ENCODE peak calls at places on chromosomes 4 and X, in nine cellular contexts. A is right atrium auricular region, I is uterus, E is body of pancreas, D is fibroblast of mammary gland, Z is tibial nerve, Q is adrenal gland, N is right cardiac atrium, H is pancreas. T is an unnamed sample.

GRCh38 chr4:166252487-166253402 is 379.7 kb downstream of the TLL1 start:
- DNase-seq in A (no peak), I (no peak), E (no peak), D (peak), Z (no peak), Q (peak), N (no peak), H (no peak), T (no peak)

GRCh38 chrX:93422693-93423092 is 250.7 kb downstream of the NAP1L3 start:
- DNase-seq in A (no peak), I (no peak), E (peak), D (peak), Z (no peak), Q (peak), N (no peak), H (no peak), T (no peak)

GRCh38 chr4:42608551-42608950 is 48.4 kb downstream of the ATP8A1 start:
- DNase-seq in A (no peak), I (no peak), E (no peak), D (no peak), Z (no peak), Q (no peak), N (no peak), H (no peak), T (no peak)

GRCh38 chrX:140733766-140734342 is 24.3 kb downstream of the LINC00632 start:
- DNase-seq in A (no peak), I (no peak), E (peak), D (peak), Z (no peak), Q (peak), N (no peak), H (no peak), T (no peak)

GRCh38 chrX:85052636-85053343 is 49.1 kb downstream of the APOOL start:
- DNase-seq in A (no peak), I (no peak), E (no peak), D (peak), Z (no peak), Q (no peak), N (no peak), H (no peak), T (no peak)

GRCh38 chr4:162793571-162793970 is 373.1 kb downstream of the NAF1 start:
- DNase-seq in A (no peak), I (no peak), E (no peak), D (no peak), Z (no peak), Q (no peak), N (no peak), H (no peak), T (no peak)

GRCh38 chr4:73619351-73619750 is 885 bp downstream of the RASSF6 start:
- DNase-seq in A (no peak), I (no peak), E (no peak), D (no peak), Z (no peak), Q (no peak), N (no peak), H (no peak), T (no peak)

GRCh38 chrX:80216086-80216485 is 201.5 kb downstream of the TBX22 start:
- DNase-seq in A (no peak), I (no peak), E (no peak), D (peak), Z (no peak), Q (no peak), N (no peak), H (no peak), T (no peak)

GRCh38 chr4:105451346-105451745 is 22.5 kb downstream of the PPA2 start:
- DNase-seq in A (no peak), I (no peak), E (no peak), D (no peak), Z (no peak), Q (no peak), N (no peak), H (no peak), T (no peak)

GRCh38 chr4:26959654-26960047 is 99.0 kb downstream of the STIM2 start:
- DNase-seq in A (no peak), I (no peak), E (no peak), D (no peak), Z (no peak), Q (no peak), N (no peak), H (no peak), T (no peak)

DNA sequence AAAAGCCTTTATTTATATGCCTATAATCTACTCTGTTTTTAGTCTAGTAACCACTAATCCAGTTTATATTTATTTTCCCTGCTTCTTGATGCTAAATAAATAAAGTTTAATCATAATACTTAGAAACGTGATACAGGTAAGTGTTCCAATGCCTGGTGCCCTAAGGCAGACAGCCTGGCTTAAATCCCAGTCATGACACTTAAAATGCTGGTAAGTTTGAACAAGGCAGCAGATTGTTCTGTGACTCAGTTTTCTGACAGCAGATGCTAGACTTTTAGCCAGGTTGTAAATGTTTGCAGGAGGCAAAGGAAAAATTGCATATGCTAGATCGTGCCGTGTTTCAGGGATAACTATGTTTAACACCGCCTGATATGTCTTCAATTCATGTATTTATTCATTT is 2661.6 kb downstream of the PCDH7 start:
- DNase-seq in A (no peak), I (no peak), E (no peak), D (no peak), Z (no peak), Q (no peak), N (no peak), H (no peak), T (peak)
- H3K4me3 ChIP-seq in A (no peak), I (no peak), E (no peak), D (no peak), Z (no peak), Q (no peak), N (no peak), H (no peak), T (no peak)

GRCh38 chr4:41132055-41132683 is 82.2 kb downstream of the APBB2 start:
- DNase-seq in A (no peak), I (no peak), E (peak), D (no peak), Z (no peak), Q (no peak), N (no peak), H (no peak), T (no peak)
- H3K4me3 ChIP-seq in A (no peak), I (no peak), E (no peak), D (no peak), Z (no peak), Q (no peak), N (no peak), H (no peak), T (no peak)

GRCh38 chr4:158020734-158021346 is 152.0 kb downstream of the GASK1B start:
- DNase-seq in A (no peak), I (peak), E (no peak), D (peak), Z (no peak), Q (no peak), N (no peak), H (no peak), T (no peak)
- H3K4me3 ChIP-seq in A (no peak), I (no peak), E (no peak), D (no peak), Z (no peak), Q (no peak), N (no peak), H (no peak), T (no peak)

GRCh38 chr4:4866833-4867744 is 7.6 kb downstream of the MSX1 start:
- DNase-seq in A (no peak), I (peak), E (peak), D (peak), Z (no peak), Q (no peak), N (no peak), H (no peak), T (no peak)
- H3K4me3 ChIP-seq in A (no peak), I (no peak), E (no peak), D (no peak), Z (no peak), Q (no peak), N (peak), H (no peak), T (no peak)

GRCh38 chr4:41146716-41147506 is 67.4 kb downstream of the APBB2 start:
- DNase-seq in A (no peak), I (peak), E (peak), D (peak), Z (peak), Q (peak), N (peak), H (no peak), T (no peak)
- H3K4me3 ChIP-seq in A (no peak), I (no peak), E (no peak), D (no peak), Z (no peak), Q (no peak), N (no peak), H (no peak), T (no peak)

DNA sequence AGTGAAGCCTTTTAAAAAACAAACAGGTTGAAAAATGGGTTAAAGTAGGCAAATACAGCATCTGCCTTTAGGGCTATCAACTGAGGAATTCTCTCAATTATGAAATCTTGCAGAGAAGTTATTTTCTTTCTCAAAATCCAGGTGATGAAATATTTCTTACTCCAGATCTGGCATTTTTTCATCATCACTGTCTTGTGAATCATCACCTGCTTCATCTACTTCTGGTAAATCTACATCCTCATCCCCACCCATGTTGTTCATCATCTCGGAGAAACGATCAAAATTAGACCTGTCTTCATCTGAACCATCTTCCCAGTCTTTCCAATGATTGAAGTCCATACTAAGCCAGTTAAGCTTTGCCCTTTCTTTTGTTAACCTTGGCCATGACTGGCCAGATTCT is 33.3 kb upstream of the HPF1 start:
- DNase-seq in A (no peak), I (no peak), E (no peak), D (peak), Z (no peak), Q (no peak), N (no peak), H (no peak), T (no peak)
- H3K4me3 ChIP-seq in A (no peak), I (no peak), E (peak), D (no peak), Z (no peak), Q (no peak), N (no peak), H (no peak), T (no peak)

T was measured in left lung.